ENCODE peak calls at places on chromosome 7, in four cellular contexts. A is astrocyte of the spinal cord, Q is HL-60, L is choroid plexus epithelial cell. F is an unnamed sample.

GRCh38 chr7:10940748-10941358 is 32.8 kb upstream of the PHF14 start:
- DNase-seq in A (no peak), Q (no peak), L (no peak), F (no peak)

GRCh38 chr7:65910237-65910636 is 37.4 kb downstream of the VKORC1L1 start:
- DNase-seq in A (no peak), Q (no peak), L (peak; percentile 39), F (no peak)

GRCh38 chr7:74453321-74454011 is at the start of gene GTF2IRD1:
- DNase-seq in A (peak; percentile 72), Q (peak; percentile 28), L (peak; percentile 74), F (no peak)

GRCh38 chr7:1920266-1920681 is 250.2 kb downstream of the ELFN1 start:
- DNase-seq in A (no peak), Q (peak; percentile 37), L (no peak), F (no peak)

GRCh38 chr7:135334830-135335543 is 101.3 kb downstream of the STRA8 start:
- DNase-seq in A (no peak), Q (no peak), L (no peak), F (no peak)

GRCh38 chr7:24971333-24972165 is 8.4 kb downstream of the OSBPL3 start:
- DNase-seq in A (peak; percentile 91), Q (no peak), L (peak; percentile 96), F (peak; percentile 94)

GRCh38 chr7:139915864-139916716 is 87.0 kb downstream of the TBXAS1 start:
- DNase-seq in A (peak; percentile 98), Q (peak; percentile 68), L (peak; percentile 98), F (peak; percentile 95)

GRCh38 chr7:108099650-108100049 is 30.5 kb downstream of the LAMB4 start:
- DNase-seq in A (no peak), Q (no peak), L (no peak), F (no peak)

GRCh38 chr7:28408105-28408973 is 4.0 kb upstream of the CREB5 start:
- DNase-seq in A (no peak), Q (no peak), L (no peak), F (no peak)

GRCh38 chr7:102044984-102045673 is 227.7 kb downstream of the CUX1 start:
- DNase-seq in A (peak; percentile 96), Q (peak; percentile 70), L (peak; percentile 84), F (peak; percentile 87)

GRCh38 chr7:28142650-28143049 is 37.9 kb downstream of the JAZF1 start:
- DNase-seq in A (no peak), Q (no peak), L (no peak), F (no peak)

GRCh38 chr7:82697897-82698296 is 254.3 kb upstream of the CACNA2D1 start:
- DNase-seq in A (no peak), Q (no peak), L (peak; percentile 33), F (no peak)

GRCh38 chr7:50591098-50591479 is 25.9 kb upstream of the DDC start:
- DNase-seq in A (no peak), Q (no peak), L (no peak), F (no peak)

GRCh38 chr7:40525764-40526163 is 391.0 kb downstream of the SUGCT start:
- DNase-seq in A (no peak), Q (no peak), L (no peak), F (no peak)

GRCh38 chr7:105877736-105878135 is 1.3 kb upstream of the ATXN7L1 start:
- DNase-seq in A (no peak), Q (no peak), L (no peak), F (no peak)

GRCh38 chr7:44175730-44176129 is 13.5 kb downstream of the GCK start:
- DNase-seq in A (no peak), Q (no peak), L (no peak), F (no peak)

GRCh38 chr7:28292826-28293528 is 112.4 kb upstream of the JAZF1 start:
- DNase-seq in A (no peak), Q (no peak), L (no peak), F (peak; percentile 41)

GRCh38 chr7:118863961-118864360 is 639.5 kb downstream of the ANKRD7 start:
- DNase-seq in A (no peak), Q (no peak), L (no peak), F (no peak)

GRCh38 chr7:45598697-45599520 is 24.7 kb downstream of the ADCY1 start:
- DNase-seq in A (no peak), Q (no peak), L (no peak), F (no peak)

GRCh38 chr7:106029941-106030340 is 66.9 kb downstream of the CDHR3 start:
- DNase-seq in A (no peak), Q (no peak), L (no peak), F (no peak)

GRCh38 chr7:42740410-42740809 is 171.5 kb downstream of the C7orf25 start:
- DNase-seq in A (no peak), Q (no peak), L (no peak), F (no peak)

GRCh38 chr7:5248201-5248885 is 34.4 kb upstream of the SLC29A4 start:
- DNase-seq in A (peak; percentile 9), Q (no peak), L (peak; percentile 14), F (no peak)

GRCh38 chr7:41136551-41136950 is 566.3 kb downstream of the INHBA start:
- DNase-seq in A (no peak), Q (no peak), L (no peak), F (no peak)

GRCh38 chr7:55128693-55129394 is 110.0 kb downstream of the EGFR start:
- DNase-seq in A (peak; percentile 59), Q (no peak), L (peak; percentile 84), F (no peak)

GRCh38 chr7:303884-304573 is 14.1 kb downstream of the FOXL3 start:
- DNase-seq in A (no peak), Q (no peak), L (no peak), F (no peak)

GRCh38 chr7:97025983-97026704 is 1.5 kb upstream of the DLX5 start:
- DNase-seq in A (no peak), Q (no peak), L (peak; percentile 5), F (no peak)

GRCh38 chr7:57868771-57869483 is 418.9 kb downstream of the ZNF716 start:
- DNase-seq in A (no peak), Q (no peak), L (peak; percentile 0), F (no peak)

GRCh38 chr7:141114141-141114664 is 40.3 kb downstream of the TMEM178B start:
- DNase-seq in A (no peak), Q (no peak), L (no peak), F (no peak)

GRCh38 chr7:14637968-14638367 is 264.6 kb downstream of the DGKB start:
- DNase-seq in A (peak; percentile 6), Q (no peak), L (peak; percentile 6), F (no peak)

GRCh38 chr7:121541457-121541856 is 145.3 kb upstream of the FAM3C start:
- DNase-seq in A (no peak), Q (no peak), L (no peak), F (no peak)

GRCh38 chr7:141074162-141074989 is 512 bp downstream of the TMEM178B start:
- DNase-seq in A (peak; percentile 5), Q (no peak), L (peak; percentile 10), F (no peak)

GRCh38 chr7:38306136-38306535 is 32.7 kb upstream of the TARP start:
- DNase-seq in A (peak; percentile 47), Q (no peak), L (peak; percentile 65), F (no peak)

GRCh38 chr7:10644849-10645248 is 328.8 kb upstream of the PHF14 start:
- DNase-seq in A (no peak), Q (no peak), L (no peak), F (no peak)

GRCh38 chr7:69640216-69640615 is 41.9 kb downstream of the AUTS2 start:
- DNase-seq in A (no peak), Q (no peak), L (no peak), F (no peak)

GRCh38 chr7:11182736-11183135 is 209.1 kb downstream of the PHF14 start:
- DNase-seq in A (peak; percentile 55), Q (no peak), L (peak; percentile 75), F (no peak)

GRCh38 chr7:127953423-127953822 is 77.8 kb downstream of the LRRC4 start:
- DNase-seq in A (no peak), Q (no peak), L (no peak), F (no peak)
- H3K4me3 ChIP-seq in A (no peak overlapping the region), Q (no peak overlapping the region), L (no peak overlapping the region), F (no peak overlapping the region)

GRCh38 chr7:157228864-157229422 is 90.2 kb downstream of the UBE3C start:
- DNase-seq in A (no peak), Q (no peak), L (peak; percentile 63), F (no peak)
- TF ChIP-seq CTCF in A (peak; percentile 60), Q (peak; percentile 41), L (peak; percentile 77), F (peak; percentile 64)

GRCh38 chr7:7943951-7944350 is 24.6 kb upstream of the GLCCI1 start:
- DNase-seq in A (no peak), Q (no peak), L (no peak), F (no peak)
- H3K4me3 ChIP-seq in A (no peak overlapping the region), Q (no peak overlapping the region), L (no peak overlapping the region), F (no peak overlapping the region)

DNA sequence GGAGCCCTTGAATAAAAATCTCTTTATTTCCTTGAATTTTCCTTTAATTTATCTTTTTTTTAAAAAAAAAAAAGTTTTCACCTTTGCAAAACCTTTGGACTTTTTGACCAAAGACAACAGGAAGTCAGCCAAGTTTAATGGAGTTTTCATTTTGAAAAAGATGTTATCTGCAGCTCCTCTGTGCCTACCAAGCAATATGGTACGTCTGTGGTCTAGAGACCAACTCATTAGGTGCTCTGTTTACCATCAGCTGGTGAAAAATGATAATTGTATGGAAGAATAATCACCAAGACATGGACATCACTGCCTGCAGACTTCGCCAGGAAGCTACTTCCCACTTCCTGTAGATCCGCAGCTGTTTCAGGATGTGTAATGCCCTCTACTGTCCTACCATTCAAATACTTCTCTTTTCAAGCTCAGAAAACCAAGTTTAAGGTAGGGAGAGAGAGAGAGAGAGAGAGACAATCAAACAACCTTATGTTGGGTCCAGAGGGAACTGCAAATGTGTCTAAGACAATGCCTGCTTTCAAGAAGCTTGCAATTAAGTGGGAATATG is 18.7 kb downstream of the PLXNA4 start:
- DNase-seq in A (peak; percentile 39), Q (no peak), L (peak; percentile 10), F (no peak)
- TF ChIP-seq CTCF in A (peak; percentile 29), Q (no peak), L (peak; percentile 1), F (no peak)

DNA sequence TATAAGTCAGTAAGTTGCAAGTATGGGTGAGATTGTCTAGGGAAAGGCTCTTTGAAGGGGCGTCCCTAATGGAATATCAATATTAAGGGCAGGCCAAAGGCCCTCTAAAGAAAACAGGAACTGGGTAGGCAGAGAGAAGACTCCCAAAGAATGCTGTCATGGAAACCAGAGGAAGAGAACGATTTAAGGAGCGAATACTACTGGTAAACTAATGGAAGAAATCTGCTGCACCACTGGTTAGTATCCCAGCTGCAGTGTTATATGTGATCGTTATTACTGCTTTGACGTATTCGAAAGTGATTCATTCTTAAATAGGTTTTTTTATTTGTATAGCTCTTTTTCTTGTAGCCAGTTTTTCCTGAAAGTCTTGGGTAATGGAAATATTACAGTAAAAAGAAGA is 1.3 kb downstream of the CASP2 start:
- DNase-seq in A (peak; percentile 26), Q (no peak), L (peak; percentile 6), F (no peak)
- H3K4me3 ChIP-seq in A (peak overlapping the region; percentile 83), Q (peak overlapping the region; percentile 81), L (peak overlapping the region; percentile 94), F (peak overlapping the region; percentile 93)

GRCh38 chr7:94657771-94658693 is 2.1 kb upstream of the SGCE start:
- DNase-seq in A (peak; percentile 97), Q (peak; percentile 78), L (peak; percentile 98), F (peak; percentile 73)
- TF ChIP-seq CTCF in A (no peak), Q (no peak), L (no peak), F (no peak)